ENCODE peak calls at places on chromosomes 2 and 18, in five cellular contexts. One of them, this sample, is unnamed.

GRCh38 chr2:11409184-11409959 is 56.6 kb downstream of the E2F6 start:
- DNase-seq in AG04450: no peak
- DNase-seq in psoas muscle: no peak
- DNase-seq in heart left ventricle: no peak
- DNase-seq in astrocyte: no peak
- DNase-seq in this sample: no peak

GRCh38 chr2:180015951-180016709 is 9.0 kb upstream of the CWC22 start:
- DNase-seq in AG04450: peak
- DNase-seq in psoas muscle: no peak
- DNase-seq in heart left ventricle: no peak
- DNase-seq in astrocyte: peak
- DNase-seq in this sample: no peak

GRCh38 chr2:105919826-105920225 is 175.1 kb downstream of the NCK2 start:
- DNase-seq in AG04450: peak
- DNase-seq in psoas muscle: no peak
- DNase-seq in heart left ventricle: no peak
- DNase-seq in astrocyte: peak
- DNase-seq in this sample: no peak

GRCh38 chr2:44291281-44292248 is 16.3 kb downstream of the SLC3A1 start:
- DNase-seq in AG04450: peak
- DNase-seq in psoas muscle: peak
- DNase-seq in heart left ventricle: no peak
- DNase-seq in astrocyte: peak
- DNase-seq in this sample: peak

GRCh38 chr18:43396266-43396665 is 119.0 kb upstream of the SYT4 start:
- DNase-seq in AG04450: no peak
- DNase-seq in psoas muscle: no peak
- DNase-seq in heart left ventricle: no peak
- DNase-seq in astrocyte: no peak
- DNase-seq in this sample: no peak

GRCh38 chr2:9178110-9178904 is 28.3 kb upstream of the ASAP2 start:
- DNase-seq in AG04450: no peak
- DNase-seq in psoas muscle: no peak
- DNase-seq in heart left ventricle: no peak
- DNase-seq in astrocyte: peak
- DNase-seq in this sample: no peak

GRCh38 chr2:113390133-113390849 is 47.2 kb upstream of the ZNG1B start:
- DNase-seq in AG04450: peak
- DNase-seq in psoas muscle: peak
- DNase-seq in heart left ventricle: peak
- DNase-seq in astrocyte: peak
- DNase-seq in this sample: no peak

GRCh38 chr18:49562481-49563129 is 748 bp downstream of the LIPG start:
- DNase-seq in AG04450: no peak
- DNase-seq in psoas muscle: peak
- DNase-seq in heart left ventricle: no peak
- DNase-seq in astrocyte: no peak
- DNase-seq in this sample: no peak

GRCh38 chr2:216349366-216349765 is 22.9 kb downstream of the MARCHF4 start:
- DNase-seq in AG04450: no peak
- DNase-seq in psoas muscle: no peak
- DNase-seq in heart left ventricle: no peak
- DNase-seq in astrocyte: no peak
- DNase-seq in this sample: no peak

GRCh38 chr2:206800501-206801416 is 35.4 kb downstream of the FASTKD2 start:
- DNase-seq in AG04450: peak
- DNase-seq in psoas muscle: peak
- DNase-seq in heart left ventricle: peak
- DNase-seq in astrocyte: peak
- DNase-seq in this sample: no peak

GRCh38 chr2:96250188-96250587 is 15.6 kb downstream of the TMEM127 start:
- DNase-seq in AG04450: no peak
- DNase-seq in psoas muscle: no peak
- DNase-seq in heart left ventricle: no peak
- DNase-seq in astrocyte: no peak
- DNase-seq in this sample: no peak
- H3K27ac ChIP-seq in AG04450: no peak
- H3K27ac ChIP-seq in psoas muscle: peak
- H3K27ac ChIP-seq in heart left ventricle: peak
- H3K27ac ChIP-seq in astrocyte: no peak
- H3K27ac ChIP-seq in this sample: no peak

DNA sequence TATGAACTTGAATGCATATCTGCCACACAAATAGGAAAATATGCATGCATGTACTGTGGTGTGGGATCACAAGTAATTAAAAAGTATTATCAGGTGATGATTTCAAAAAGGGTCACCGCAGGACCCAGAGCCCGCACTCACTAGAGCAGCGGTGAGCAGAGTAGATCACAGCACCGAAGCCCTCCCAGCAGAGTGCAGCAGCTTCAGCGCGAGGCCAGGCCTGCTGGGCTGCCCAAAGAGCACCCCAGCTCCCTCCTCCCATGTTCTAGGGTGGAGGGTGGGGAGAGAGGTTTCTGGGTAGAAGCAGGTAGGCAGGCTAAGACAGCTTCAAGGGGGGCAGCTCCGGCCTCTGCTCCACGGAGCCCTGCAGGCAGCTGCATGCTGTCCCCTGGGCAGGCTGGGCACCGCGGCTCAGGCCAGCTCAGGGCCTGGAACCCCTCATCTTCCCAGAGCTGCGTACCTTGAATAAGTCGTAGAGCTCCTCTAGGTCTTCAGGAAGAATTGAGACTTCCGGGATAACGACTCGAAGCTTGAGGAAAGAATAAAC is 24.9 kb downstream of the RPL31 start:
- DNase-seq in AG04450: no peak
- DNase-seq in psoas muscle: no peak
- DNase-seq in heart left ventricle: no peak
- DNase-seq in astrocyte: no peak
- DNase-seq in this sample: no peak
- H3K27ac ChIP-seq in AG04450: no peak
- H3K27ac ChIP-seq in psoas muscle: no peak
- H3K27ac ChIP-seq in heart left ventricle: no peak
- H3K27ac ChIP-seq in astrocyte: no peak
- H3K27ac ChIP-seq in this sample: no peak

GRCh38 chr18:75215663-75216062 is 5.1 kb downstream of the TSHZ1 start:
- DNase-seq in AG04450: no peak
- DNase-seq in psoas muscle: no peak
- DNase-seq in heart left ventricle: no peak
- DNase-seq in astrocyte: no peak
- DNase-seq in this sample: no peak

GRCh38 chr18:75218064-75218463 is 7.5 kb downstream of the TSHZ1 start:
- DNase-seq in AG04450: no peak
- DNase-seq in psoas muscle: no peak
- DNase-seq in heart left ventricle: no peak
- DNase-seq in astrocyte: no peak
- DNase-seq in this sample: no peak

GRCh38 chr18:75214766-75215515 is 4.3 kb downstream of the TSHZ1 start:
- DNase-seq in AG04450: no peak
- DNase-seq in psoas muscle: no peak
- DNase-seq in heart left ventricle: no peak
- DNase-seq in astrocyte: no peak
- DNase-seq in this sample: no peak

GRCh38 chr18:75216926-75217303 is 6.3 kb downstream of the TSHZ1 start:
- DNase-seq in AG04450: no peak
- DNase-seq in psoas muscle: no peak
- DNase-seq in heart left ventricle: no peak
- DNase-seq in astrocyte: no peak
- DNase-seq in this sample: no peak

DNA sequence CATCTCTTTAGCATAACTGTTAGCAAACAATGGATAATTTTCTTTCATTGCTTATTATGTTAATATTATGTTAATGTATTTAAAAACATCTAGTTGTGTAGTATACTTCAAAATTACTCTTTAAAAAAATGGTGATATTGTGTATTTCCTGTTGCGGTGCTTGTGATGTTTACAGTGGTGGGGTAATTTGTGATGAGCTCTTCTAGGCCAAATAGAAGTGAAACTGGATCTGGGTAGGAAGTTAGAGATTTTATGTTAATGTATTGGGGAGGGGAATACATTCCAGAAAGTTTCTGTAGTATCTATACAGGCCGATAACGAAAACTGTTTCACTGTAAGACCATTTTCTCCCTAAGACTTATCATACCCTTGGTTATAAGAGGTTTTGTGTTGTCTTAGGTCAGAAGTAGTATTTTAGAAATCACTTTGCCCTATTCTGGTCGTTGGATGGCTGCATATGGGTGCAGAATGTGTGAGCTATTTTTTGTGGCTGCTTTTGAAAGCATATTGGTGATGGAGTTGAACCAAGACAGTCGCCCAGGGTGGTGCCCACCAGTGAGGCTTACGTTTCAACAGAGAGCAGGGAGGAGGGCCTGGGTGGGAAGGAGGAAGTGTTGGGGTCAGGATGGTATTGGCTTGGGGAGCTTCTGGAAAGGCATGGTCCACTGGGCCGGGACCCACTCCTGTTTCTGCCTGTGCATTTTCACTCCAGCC is 5.8 kb downstream of the TSHZ1 start:
- DNase-seq in AG04450: no peak
- DNase-seq in psoas muscle: no peak
- DNase-seq in heart left ventricle: no peak
- DNase-seq in astrocyte: no peak
- DNase-seq in this sample: no peak
- H3K27ac ChIP-seq in AG04450: no peak
- H3K27ac ChIP-seq in psoas muscle: peak
- H3K27ac ChIP-seq in heart left ventricle: peak
- H3K27ac ChIP-seq in astrocyte: no peak
- H3K27ac ChIP-seq in this sample: no peak

GRCh38 chr18:3873211-3873610 is 423.2 kb downstream of the TGIF1 start:
- DNase-seq in AG04450: no peak
- DNase-seq in psoas muscle: no peak
- DNase-seq in heart left ventricle: no peak
- DNase-seq in astrocyte: no peak
- DNase-seq in this sample: no peak
- H3K27ac ChIP-seq in AG04450: no peak
- H3K27ac ChIP-seq in psoas muscle: no peak
- H3K27ac ChIP-seq in heart left ventricle: no peak
- H3K27ac ChIP-seq in astrocyte: no peak
- H3K27ac ChIP-seq in this sample: no peak

GRCh38 chr2:217611626-217612127 is 391.1 kb downstream of the TNS1 start:
- DNase-seq in AG04450: no peak
- DNase-seq in psoas muscle: no peak
- DNase-seq in heart left ventricle: no peak
- DNase-seq in astrocyte: no peak
- DNase-seq in this sample: no peak
- H3K27ac ChIP-seq in AG04450: no peak
- H3K27ac ChIP-seq in psoas muscle: no peak
- H3K27ac ChIP-seq in heart left ventricle: no peak
- H3K27ac ChIP-seq in astrocyte: no peak
- H3K27ac ChIP-seq in this sample: no peak

GRCh38 chr18:23136326-23137092 is 1.2 kb downstream of the CABLES1 start:
- DNase-seq in AG04450: no peak
- DNase-seq in psoas muscle: peak
- DNase-seq in heart left ventricle: peak
- DNase-seq in astrocyte: peak
- DNase-seq in this sample: no peak

GRCh38 chr18:23133860-23134779 is 1.2 kb upstream of the CABLES1 start:
- DNase-seq in AG04450: no peak
- DNase-seq in psoas muscle: no peak
- DNase-seq in heart left ventricle: no peak
- DNase-seq in astrocyte: no peak
- DNase-seq in this sample: no peak

GRCh38 chr18:23137093-23137640 is 1.9 kb downstream of the CABLES1 start:
- DNase-seq in AG04450: no peak
- DNase-seq in psoas muscle: no peak
- DNase-seq in heart left ventricle: no peak
- DNase-seq in astrocyte: peak
- DNase-seq in this sample: no peak

GRCh38 chr18:23134780-23135678 is at the start of gene CABLES1:
- DNase-seq in AG04450: no peak
- DNase-seq in psoas muscle: peak
- DNase-seq in heart left ventricle: peak
- DNase-seq in astrocyte: peak
- DNase-seq in this sample: no peak

GRCh38 chr18:23135679-23136325 is 517 bp downstream of the CABLES1 start:
- DNase-seq in AG04450: no peak
- DNase-seq in psoas muscle: peak
- DNase-seq in heart left ventricle: peak
- DNase-seq in astrocyte: no peak
- DNase-seq in this sample: no peak
- H3K27ac ChIP-seq in AG04450: no peak
- H3K27ac ChIP-seq in psoas muscle: peak
- H3K27ac ChIP-seq in heart left ventricle: peak
- H3K27ac ChIP-seq in astrocyte: no peak
- H3K27ac ChIP-seq in this sample: no peak

GRCh38 chr18:10271481-10271880 is 183.0 kb upstream of the APCDD1 start:
- DNase-seq in AG04450: no peak
- DNase-seq in psoas muscle: no peak
- DNase-seq in heart left ventricle: no peak
- DNase-seq in astrocyte: no peak
- DNase-seq in this sample: no peak

GRCh38 chr18:10265560-10266235 is 188.7 kb upstream of the APCDD1 start:
- DNase-seq in AG04450: no peak
- DNase-seq in psoas muscle: no peak
- DNase-seq in heart left ventricle: no peak
- DNase-seq in astrocyte: peak
- DNase-seq in this sample: no peak

GRCh38 chr18:10266236-10266585 is 188.2 kb upstream of the APCDD1 start:
- DNase-seq in AG04450: no peak
- DNase-seq in psoas muscle: no peak
- DNase-seq in heart left ventricle: no peak
- DNase-seq in astrocyte: no peak
- DNase-seq in this sample: no peak

GRCh38 chr18:10270160-10270571 is 184.3 kb upstream of the APCDD1 start:
- DNase-seq in AG04450: no peak
- DNase-seq in psoas muscle: no peak
- DNase-seq in heart left ventricle: peak
- DNase-seq in astrocyte: peak
- DNase-seq in this sample: no peak

DNA sequence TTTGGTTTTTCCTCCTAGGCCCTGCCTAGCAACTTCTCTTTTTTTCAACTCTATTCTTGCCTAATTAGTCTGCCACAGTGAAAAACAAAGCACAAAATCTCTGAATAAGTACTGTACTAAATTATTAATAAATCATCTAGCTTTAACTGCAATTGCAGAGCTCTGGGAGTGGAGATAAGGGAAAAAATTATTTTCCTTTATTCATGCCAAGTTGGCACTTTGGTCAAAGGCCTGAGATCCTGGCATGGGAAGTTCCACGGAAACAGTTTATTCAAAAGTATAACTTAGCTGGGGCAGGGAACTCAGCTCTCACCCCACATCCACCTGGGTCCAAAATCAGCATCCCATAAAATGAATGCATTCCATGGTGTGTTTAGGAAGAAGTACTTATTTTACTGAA is 185.2 kb upstream of the APCDD1 start:
- DNase-seq in AG04450: no peak
- DNase-seq in psoas muscle: no peak
- DNase-seq in heart left ventricle: no peak
- DNase-seq in astrocyte: no peak
- DNase-seq in this sample: no peak
- H3K27ac ChIP-seq in AG04450: no peak
- H3K27ac ChIP-seq in psoas muscle: no peak
- H3K27ac ChIP-seq in heart left ventricle: peak
- H3K27ac ChIP-seq in astrocyte: no peak
- H3K27ac ChIP-seq in this sample: no peak

DNA sequence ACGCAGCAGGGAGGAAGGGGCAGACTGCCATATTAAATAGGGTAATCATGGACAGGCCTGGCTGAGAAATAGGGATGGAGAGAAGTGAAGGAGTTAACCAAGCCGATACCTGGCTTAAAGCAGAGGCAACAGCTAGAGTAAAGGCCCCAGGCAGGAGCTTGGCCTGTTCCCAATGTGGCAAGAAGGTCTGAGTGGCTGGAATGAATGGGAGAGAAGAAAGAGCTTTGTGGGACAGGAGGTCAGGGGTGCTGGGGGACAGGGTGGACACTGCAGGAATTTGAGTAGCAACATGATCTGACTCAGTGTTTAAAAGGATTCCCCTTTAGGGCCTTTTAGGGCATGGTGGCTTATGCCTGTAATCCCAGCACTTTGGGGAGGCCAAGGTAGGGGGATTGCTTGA is 15.8 kb upstream of the AGFG1 start:
- DNase-seq in AG04450: no peak
- DNase-seq in psoas muscle: no peak
- DNase-seq in heart left ventricle: no peak
- DNase-seq in astrocyte: no peak
- DNase-seq in this sample: no peak
- H3K27ac ChIP-seq in AG04450: no peak
- H3K27ac ChIP-seq in psoas muscle: no peak
- H3K27ac ChIP-seq in heart left ventricle: no peak
- H3K27ac ChIP-seq in astrocyte: peak
- H3K27ac ChIP-seq in this sample: no peak